ENCODE peak calls at places on chromosomes 16 and 17, in five cellular contexts. N is suprapubic skin, U is lower lobe of right lung, E is fibroblast of lung, V is keratinocyte. C is an unnamed sample.

GRCh38 chr17:8121531-8122390 is 2.1 kb downstream of the HES7 start:
- DNase-seq in N (no peak), U (no peak), E (peak; percentile 60), V (no peak), C (peak; percentile 57)

GRCh38 chr16:49644143-49644460 is 211.8 kb downstream of the ZNF423 start:
- DNase-seq in N (peak; percentile 29), U (no peak), E (no peak), V (no peak), C (no peak)

GRCh38 chr16:2897110-2897509 is 14.1 kb downstream of the FLYWCH2 start:
- DNase-seq in N (no peak), U (no peak), E (no peak), V (no peak), C (no peak)

GRCh38 chr16:31473300-31474052 is 1.5 kb downstream of the TGFB1I1 start:
- DNase-seq in N (no peak), U (no peak), E (no peak), V (no peak), C (no peak)

GRCh38 chr17:79659376-79659775 is 48.5 kb upstream of the RBFOX3 start:
- DNase-seq in N (no peak), U (no peak), E (no peak), V (no peak), C (no peak)

GRCh38 chr16:68386628-68387027 is 61.7 kb downstream of the SMPD3 start:
- DNase-seq in N (no peak), U (peak; percentile 55), E (no peak), V (no peak), C (peak; percentile 96)

GRCh38 chr16:49575352-49576172 is 202.0 kb downstream of the C16orf78 start:
- DNase-seq in N (no peak), U (peak; percentile 67), E (no peak), V (no peak), C (peak; percentile 65)

GRCh38 chr17:1179635-1180433 is at the start of gene ABR:
- DNase-seq in N (peak; percentile 81), U (peak; percentile 73), E (no peak), V (no peak), C (peak; percentile 71)

GRCh38 chr16:73054732-73055481 is 7.0 kb upstream of the ZFHX3 start:
- DNase-seq in N (no peak), U (no peak), E (peak; percentile 72), V (no peak), C (no peak)

GRCh38 chr16:4800290-4801041 is 2.0 kb downstream of the ROGDI start:
- DNase-seq in N (no peak), U (peak; percentile 81), E (no peak), V (no peak), C (peak; percentile 86)

GRCh38 chr17:3547628-3548027 is 10.0 kb downstream of the TRPV3 start:
- DNase-seq in N (no peak), U (no peak), E (no peak), V (no peak), C (no peak)

DNA sequence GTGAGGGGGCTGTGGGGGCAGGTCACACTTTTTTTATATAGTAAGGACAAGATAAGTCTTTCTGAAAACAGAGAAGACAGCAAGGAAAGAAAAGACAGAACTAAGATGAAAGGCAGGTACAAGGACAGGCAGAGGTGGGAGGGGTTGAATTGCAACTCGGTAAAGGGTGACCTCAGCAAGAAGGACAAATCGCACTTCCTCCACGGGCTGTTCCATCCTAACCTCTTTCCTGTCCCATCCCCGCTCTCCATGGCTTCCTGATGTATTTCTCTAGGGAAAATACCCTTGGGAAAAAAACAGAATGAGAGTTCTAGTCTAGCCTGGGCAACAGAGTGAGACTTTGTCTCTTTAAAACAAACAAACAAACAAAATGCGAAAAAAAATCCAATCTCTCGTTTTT is 57.3 kb downstream of the ARHGAP17 start:
- DNase-seq in N (no peak), U (no peak), E (no peak), V (no peak), C (peak; percentile 48)
- H3K4me1 ChIP-seq in N (no peaks in the 10 kb centered on the region), U (no peaks in the 10 kb centered on the region), E (no peaks in the 10 kb centered on the region), V (no peaks in the 10 kb centered on the region), C (no peaks in the 10 kb centered on the region)

DNA sequence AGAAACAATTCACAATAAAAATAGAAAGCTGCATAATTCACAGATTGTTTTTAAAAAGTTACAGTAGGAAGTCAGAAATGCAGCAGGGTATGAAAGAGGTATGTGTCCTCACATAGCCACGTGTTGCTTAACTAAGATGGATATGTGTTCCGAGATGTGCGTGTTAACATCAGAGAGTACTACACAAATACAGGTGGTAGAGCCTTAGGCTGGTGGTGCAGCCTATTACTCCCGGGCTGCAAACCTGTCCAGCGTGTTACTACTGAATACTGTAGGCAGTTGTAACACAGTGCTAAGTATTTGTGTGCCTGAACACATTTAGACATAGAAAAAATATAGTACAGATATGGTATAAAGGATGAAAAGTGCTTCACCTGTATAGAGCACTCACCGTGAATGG is 46.4 kb downstream of the USP10 start:
- DNase-seq in N (no peak), U (no peak), E (no peak), V (no peak), C (no peak)
- H3K36me3 ChIP-seq in N (peaks cover 12% of the 10 kb centered on the region), U (peaks cover 26% of the 10 kb centered on the region), E (peaks cover 2% of the 10 kb centered on the region), V (peaks cover 14% of the 10 kb centered on the region), C (no peaks in the 10 kb centered on the region)

DNA sequence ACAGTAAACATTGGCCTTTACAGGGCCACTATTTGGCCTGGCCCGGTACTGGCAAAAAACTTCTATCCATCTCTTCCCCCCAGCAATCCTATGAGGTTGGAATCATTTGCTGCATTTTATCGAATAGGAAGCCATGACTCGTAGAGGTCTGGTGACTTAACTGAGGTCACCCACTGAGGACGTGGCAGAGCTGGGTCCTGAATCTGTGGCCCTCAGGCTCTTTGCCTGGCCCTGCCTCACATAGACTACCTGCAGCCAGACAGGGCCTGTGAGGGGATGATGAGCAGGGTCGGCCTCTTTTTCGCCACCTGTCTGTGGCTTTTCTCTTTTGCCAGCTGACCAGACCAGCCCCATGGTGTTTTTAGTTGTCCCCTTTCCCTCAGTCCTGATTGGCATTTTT is 1.9 kb downstream of the PPP4C start:
- DNase-seq in N (no peak), U (peak; percentile 14), E (peak; percentile 34), V (no peak), C (no peak)
- H3K4me3 ChIP-seq in N (peak overlapping the region; percentile 80), U (no peak overlapping the region), E (no peak overlapping the region), V (peak overlapping the region; percentile 98), C (no peak overlapping the region)

GRCh38 chr16:66935319-66936011 is at the start of gene CES2:
- DNase-seq in N (peak; percentile 80), U (peak; percentile 62), E (peak; percentile 46), V (peak; percentile 57), C (peak; percentile 93)
- H3K4me1 ChIP-seq in N (peaks cover 37% of the 10 kb centered on the region), U (peaks cover 38% of the 10 kb centered on the region), E (peaks cover 6% of the 10 kb centered on the region), V (peaks cover 18% of the 10 kb centered on the region), C (peaks cover 41% of the 10 kb centered on the region)

GRCh38 chr17:76399175-76400172 is 15.1 kb downstream of the SPHK1 start:
- DNase-seq in N (no peak), U (no peak), E (no peak), V (no peak), C (no peak)
- H3K36me3 ChIP-seq in N (peaks cover 94% of the 10 kb centered on the region), U (peaks cover 94% of the 10 kb centered on the region), E (peaks cover 36% of the 10 kb centered on the region), V (peaks cover 43% of the 10 kb centered on the region), C (no peaks in the 10 kb centered on the region)

GRCh38 chr17:75124041-75124818 is 7.3 kb downstream of the NT5C start:
- DNase-seq in N (no peak), U (peak; percentile 78), E (peak; percentile 86), V (peak; percentile 97), C (peak; percentile 93)
- H3K4me3 ChIP-seq in N (no peak overlapping the region), U (no peak overlapping the region), E (no peak overlapping the region), V (peak overlapping the region; percentile 61), C (no peak overlapping the region)

DNA sequence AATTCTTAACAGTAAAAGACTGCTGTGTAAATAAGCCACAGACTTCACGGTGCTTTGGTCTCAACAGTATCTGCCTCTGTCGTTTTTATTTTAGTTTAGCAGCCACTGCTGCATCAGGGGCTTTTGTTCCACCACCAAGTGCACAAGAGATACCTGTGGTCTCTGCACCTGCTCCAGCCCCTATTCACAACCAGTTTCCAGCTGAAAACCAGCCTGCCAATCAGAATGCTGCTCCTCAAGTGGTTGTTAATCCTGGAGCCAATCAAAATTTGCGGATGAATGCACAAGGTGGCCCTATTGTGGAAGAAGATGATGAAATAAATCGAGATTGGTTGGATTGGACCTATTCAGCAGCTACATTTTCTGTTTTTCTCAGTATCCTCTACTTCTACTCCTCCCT is 7.9 kb downstream of the HERPUD1 start:
- DNase-seq in N (no peak), U (no peak), E (no peak), V (no peak), C (no peak)
- H3K4me1 ChIP-seq in N (peaks cover 51% of the 10 kb centered on the region), U (peaks cover 65% of the 10 kb centered on the region), E (peaks cover 7% of the 10 kb centered on the region), V (peaks cover 8% of the 10 kb centered on the region), C (peaks cover 13% of the 10 kb centered on the region)

GRCh38 chr17:82623707-82624106 is 24.5 kb downstream of the WDR45B start:
- DNase-seq in N (no peak), U (peak; percentile 34), E (no peak), V (no peak), C (no peak)
- H3K36me3 ChIP-seq in N (peaks cover 94% of the 10 kb centered on the region), U (peaks cover 100% of the 10 kb centered on the region), E (peaks cover 9% of the 10 kb centered on the region), V (peaks cover 26% of the 10 kb centered on the region), C (peaks cover 18% of the 10 kb centered on the region)